ENCODE peak calls at places on chromosomes 7 and 10, in six cellular contexts. X is body of pancreas, S is heart right ventricle, C is ascending aorta, H is tibial nerve, P is right atrium auricular region. U is an unnamed sample. For H3K9me3 and H3K4me1, the result is how much of the 10 kb centered on the place peaks cover.

GRCh38 chr7:25348066-25348595 is 119.8 kb upstream of the NPVF start:
- DNase-seq in X (no peak), S (no peak), C (no peak), H (no peak), P (no peak), U (no peak)

GRCh38 chr7:157488326-157488725 is 151.5 kb downstream of the DNAJB6 start:
- DNase-seq in X (no peak), S (no peak), C (peak), H (no peak), P (peak), U (no peak)

GRCh38 chr7:334618-335357 is 44.8 kb downstream of the FOXL3 start:
- DNase-seq in X (no peak), S (no peak), C (no peak), H (no peak), P (no peak), U (no peak)

GRCh38 chr10:50538473-50539398 is 85.0 kb downstream of the SGMS1 start:
- DNase-seq in X (no peak), S (no peak), C (no peak), H (no peak), P (no peak), U (no peak)

GRCh38 chr10:33749042-33749441 is 414.6 kb upstream of the NRP1 start:
- DNase-seq in X (no peak), S (no peak), C (no peak), H (no peak), P (no peak), U (no peak)

GRCh38 chr10:47277352-47278151 is 22.4 kb upstream of the GDF10 start:
- DNase-seq in X (no peak), S (no peak), C (peak), H (no peak), P (no peak), U (no peak)

GRCh38 chr10:13882112-13882711 is 295.4 kb downstream of the PRPF18 start:
- DNase-seq in X (no peak), S (peak), C (no peak), H (no peak), P (no peak), U (no peak)

GRCh38 chr10:3780056-3780765 is 4.8 kb downstream of the KLF6 start:
- DNase-seq in X (peak), S (no peak), C (peak), H (no peak), P (no peak), U (no peak)

GRCh38 chr7:93894426-93894825 is 3.9 kb upstream of the TFPI2 start:
- DNase-seq in X (no peak), S (no peak), C (no peak), H (no peak), P (no peak), U (no peak)

GRCh38 chr10:43057831-43058340 is 19.0 kb upstream of the RET start:
- DNase-seq in X (peak), S (no peak), C (no peak), H (no peak), P (no peak), U (peak)

GRCh38 chr10:100750291-100751210 is 5.2 kb downstream of the PAX2 start:
- DNase-seq in X (no peak), S (no peak), C (no peak), H (no peak), P (no peak), U (peak)

GRCh38 chr10:77678146-77678545 is 40.5 kb upstream of the KCNMA1 start:
- DNase-seq in X (no peak), S (no peak), C (no peak), H (no peak), P (no peak), U (no peak)

GRCh38 chr7:76509931-76510877 is at the start of gene UPK3B:
- DNase-seq in X (peak), S (no peak), C (no peak), H (no peak), P (no peak), U (peak)

GRCh38 chr10:4359003-4359402 is 467.0 kb upstream of the AKR1E2 start:
- DNase-seq in X (no peak), S (no peak), C (no peak), H (no peak), P (no peak), U (no peak)

GRCh38 chr7:45001138-45001694 is 1.2 kb downstream of the CCM2 start:
- DNase-seq in X (peak), S (no peak), C (no peak), H (no peak), P (no peak), U (peak)

GRCh38 chr10:12835709-12836108 is 165.8 kb downstream of the CCDC3 start:
- DNase-seq in X (no peak), S (no peak), C (peak), H (no peak), P (no peak), U (no peak)

GRCh38 chr10:20778008-20778757 is 118.9 kb downstream of the NEBL start:
- DNase-seq in X (no peak), S (no peak), C (no peak), H (no peak), P (no peak), U (no peak)

GRCh38 chr10:124030711-124031110 is 62.7 kb downstream of the CHST15 start:
- DNase-seq in X (no peak), S (no peak), C (no peak), H (no peak), P (no peak), U (peak)

GRCh38 chr7:70477051-70478010 is 654.6 kb upstream of the GALNT17 start:
- DNase-seq in X (no peak), S (no peak), C (no peak), H (no peak), P (no peak), U (no peak)

GRCh38 chr7:70925411-70926115 is 206.4 kb upstream of the GALNT17 start:
- DNase-seq in X (no peak), S (no peak), C (no peak), H (no peak), P (no peak), U (no peak)

GRCh38 chr10:35409094-35409582 is 72.8 kb downstream of the CCNY start:
- DNase-seq in X (peak), S (no peak), C (no peak), H (no peak), P (no peak), U (no peak)

GRCh38 chr10:102113956-102114857 is 6.0 kb downstream of the LDB1 start:
- DNase-seq in X (no peak), S (no peak), C (no peak), H (no peak), P (no peak), U (peak)

GRCh38 chr10:106053031-106053430 is 1111.5 kb downstream of the SORCS1 start:
- DNase-seq in X (no peak), S (no peak), C (no peak), H (no peak), P (no peak), U (no peak)
- H3K9me3 ChIP-seq in X (under half), S (under half), C (under half), H (under half), P (under half), U (under half)

GRCh38 chr10:133461841-133462240 is 8.1 kb downstream of the SCART1 start:
- DNase-seq in X (no peak), S (no peak), C (no peak), H (no peak), P (peak), U (no peak)

GRCh38 chr10:133459454-133460207 is 5.9 kb downstream of the SCART1 start:
- DNase-seq in X (no peak), S (no peak), C (peak), H (no peak), P (peak), U (peak)

GRCh38 chr10:133460208-133460769 is 6.5 kb downstream of the SCART1 start:
- DNase-seq in X (no peak), S (no peak), C (no peak), H (no peak), P (peak), U (no peak)

GRCh38 chr10:133462512-133463305 is 9.0 kb downstream of the SCART1 start:
- DNase-seq in X (no peak), S (no peak), C (no peak), H (no peak), P (peak), U (no peak)

GRCh38 chr10:133461027-133461426 is 7.3 kb downstream of the SCART1 start:
- DNase-seq in X (no peak), S (no peak), C (no peak), H (no peak), P (peak), U (no peak)
- H3K4me1 ChIP-seq in X (under half), S (under half), C (under half), H (under half), P (under half), U (under half)

GRCh38 chr10:82164333-82164732 is 289.3 kb downstream of the NRG3 start:
- DNase-seq in X (no peak), S (no peak), C (no peak), H (no peak), P (no peak), U (no peak)

GRCh38 chr10:82160291-82160690 is 285.3 kb downstream of the NRG3 start:
- DNase-seq in X (no peak), S (no peak), C (no peak), H (no peak), P (no peak), U (no peak)

GRCh38 chr10:82161264-82161663 is 286.3 kb downstream of the NRG3 start:
- DNase-seq in X (no peak), S (no peak), C (no peak), H (no peak), P (no peak), U (no peak)

GRCh38 chr10:82162549-82163210 is 287.7 kb downstream of the NRG3 start:
- DNase-seq in X (no peak), S (no peak), C (no peak), H (no peak), P (no peak), U (no peak)
- H3K9me3 ChIP-seq in X (under half), S (under half), C (under half), H (under half), P (under half), U (under half)

GRCh38 chr10:103651783-103652476 is 158.4 kb downstream of the NEURL1 start:
- DNase-seq in X (no peak), S (peak), C (no peak), H (no peak), P (no peak), U (no peak)

GRCh38 chr10:103646304-103646703 is 152.8 kb downstream of the NEURL1 start:
- DNase-seq in X (no peak), S (no peak), C (no peak), H (no peak), P (no peak), U (no peak)

GRCh38 chr10:103649654-103650423 is 156.3 kb downstream of the NEURL1 start:
- DNase-seq in X (no peak), S (no peak), C (no peak), H (no peak), P (no peak), U (no peak)

GRCh38 chr10:103648231-103648950 is 154.9 kb downstream of the NEURL1 start:
- DNase-seq in X (no peak), S (no peak), C (no peak), H (no peak), P (no peak), U (no peak)

GRCh38 chr10:103648951-103649532 is 155.5 kb downstream of the NEURL1 start:
- DNase-seq in X (peak), S (no peak), C (peak), H (no peak), P (peak), U (no peak)
- H3K4me1 ChIP-seq in X (under half), S (half or more), C (half or more), H (half or more), P (half or more), U (under half)

DNA sequence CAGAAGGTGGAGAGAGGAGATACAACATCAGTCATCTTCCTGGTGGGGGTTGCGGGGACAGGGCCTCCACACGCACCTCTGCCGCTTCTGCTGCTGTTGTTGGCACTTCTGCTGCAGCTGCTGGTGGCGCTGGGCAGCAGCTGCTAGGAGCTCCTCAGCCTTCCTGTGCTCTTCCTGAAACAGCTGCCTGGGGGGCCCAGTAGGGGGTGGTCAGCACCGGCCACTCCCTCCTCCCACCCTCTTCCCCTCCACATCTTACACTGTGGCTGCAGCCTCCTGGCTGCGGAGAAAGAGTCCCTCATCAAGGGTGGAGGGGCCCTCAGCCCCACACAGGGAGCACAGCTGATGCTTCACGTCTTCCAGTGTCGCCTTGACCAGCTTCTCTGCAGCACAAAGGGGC is 9.9 kb downstream of the SYCE1 start:
- DNase-seq in X (no peak), S (no peak), C (no peak), H (no peak), P (no peak), U (no peak)
- H3K9me3 ChIP-seq in X (under half), S (under half), C (under half), H (under half), P (under half), U (under half)

DNA sequence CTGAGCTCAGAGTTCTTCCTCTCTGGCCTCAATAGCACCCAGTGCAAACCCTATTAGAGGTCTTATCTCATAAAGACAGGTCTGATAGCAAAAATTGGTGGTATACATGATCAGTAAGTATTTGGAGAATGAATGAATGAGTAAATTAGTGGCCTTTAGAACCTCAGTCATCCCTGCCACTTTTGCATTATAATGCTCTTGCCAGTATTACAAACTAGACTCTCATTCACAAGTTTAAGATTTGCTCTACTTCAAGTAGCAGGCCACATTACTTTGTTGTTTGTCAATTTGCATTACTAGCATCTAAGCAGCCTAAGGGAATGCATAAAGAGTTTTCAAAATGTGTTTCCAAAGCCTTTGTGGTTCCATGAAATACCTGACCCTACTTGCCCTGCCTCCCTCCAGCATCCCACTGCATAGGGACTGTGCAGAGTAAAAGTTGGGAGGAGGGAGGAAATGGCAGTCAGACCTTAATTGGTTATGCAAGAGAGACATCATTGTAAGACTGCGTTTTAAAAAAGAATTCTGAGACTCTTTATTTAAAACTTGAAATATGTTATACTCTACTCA is 21.3 kb downstream of the TSPAN12 start:
- DNase-seq in X (no peak), S (no peak), C (no peak), H (no peak), P (no peak), U (no peak)
- H3K4me1 ChIP-seq in X (under half), S (under half), C (under half), H (under half), P (under half), U (under half)

GRCh38 chr7:32522746-32523145 is 27.5 kb downstream of the AVL9 start:
- DNase-seq in X (no peak), S (no peak), C (no peak), H (no peak), P (no peak), U (no peak)

GRCh38 chr7:32516551-32517082 is 21.3 kb downstream of the AVL9 start:
- DNase-seq in X (no peak), S (no peak), C (no peak), H (no peak), P (no peak), U (no peak)

GRCh38 chr7:32515890-32516550 is 20.7 kb downstream of the AVL9 start:
- DNase-seq in X (no peak), S (no peak), C (no peak), H (no peak), P (no peak), U (no peak)

GRCh38 chr7:32519763-32520162 is 24.5 kb downstream of the AVL9 start:
- DNase-seq in X (no peak), S (no peak), C (no peak), H (no peak), P (no peak), U (no peak)

GRCh38 chr7:32518534-32519140 is 23.3 kb downstream of the AVL9 start:
- DNase-seq in X (no peak), S (no peak), C (no peak), H (no peak), P (no peak), U (no peak)
- H3K9me3 ChIP-seq in X (under half), S (under half), C (under half), H (under half), P (under half), U (under half)

DNA sequence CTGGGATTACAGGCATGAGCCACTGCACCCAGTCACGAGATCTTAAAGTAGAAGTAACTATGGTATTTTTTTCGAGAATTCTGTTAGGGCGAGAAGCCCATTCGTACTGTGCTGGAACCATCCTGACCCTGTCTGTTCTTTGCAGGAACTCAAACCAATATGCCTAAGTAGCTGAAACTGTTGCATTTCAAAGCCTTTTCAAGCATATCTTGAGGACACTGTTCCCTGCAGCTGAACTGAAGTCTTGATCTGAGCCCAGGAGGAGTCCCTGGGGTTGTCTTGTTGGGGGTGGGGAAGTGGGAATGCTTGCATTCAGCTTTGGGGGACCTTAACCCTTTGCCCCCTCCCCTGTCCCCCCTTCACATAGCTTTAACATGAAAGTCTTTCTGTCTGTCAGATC is 61.5 kb downstream of the CUX1 start:
- DNase-seq in X (no peak), S (no peak), C (no peak), H (no peak), P (no peak), U (no peak)
- H3K4me1 ChIP-seq in X (under half), S (under half), C (under half), H (under half), P (half or more), U (under half)